ENCODE peak calls at places on chromosomes 5 and 9, in seven cellular contexts. J is H9, M is neuronal stem cell, H is IMR-90, K is mesendoderm, C is H1, B is trophoblast cell. G is an unnamed sample.

GRCh38 chr5:133980652-133981051 is 12.2 kb upstream of the C5orf15 start:
- DNase-seq in J (no peak), M (no peak), H (no peak), K (no peak), C (no peak), B (no peak), G (no peak)

GRCh38 chr5:14463629-14464028 is 118.0 kb upstream of the OTULINL start:
- DNase-seq in J (no peak), M (no peak), H (peak), K (no peak), C (no peak), B (no peak), G (peak)

GRCh38 chr5:150498971-150499370 is 9.0 kb upstream of the NDST1 start:
- DNase-seq in J (no peak), M (no peak), H (no peak), K (no peak), C (no peak), B (no peak), G (no peak)

GRCh38 chr9:124218438-124219289 is 39.1 kb upstream of the NEK6 start:
- DNase-seq in J (no peak), M (no peak), H (peak), K (no peak), C (no peak), B (peak), G (peak)

GRCh38 chr9:113570106-113570505 is 106.6 kb downstream of the RGS3 start:
- DNase-seq in J (no peak), M (no peak), H (no peak), K (no peak), C (no peak), B (no peak), G (no peak)

GRCh38 chr5:132662925-132663770 is 5.2 kb downstream of the IL13 start:
- DNase-seq in J (no peak), M (no peak), H (peak), K (peak), C (no peak), B (no peak), G (peak)

GRCh38 chr5:150138551-150139265 is 16.9 kb downstream of the PDGFRB start:
- DNase-seq in J (peak), M (peak), H (peak), K (peak), C (no peak), B (no peak), G (peak)

GRCh38 chr9:114030364-114030763 is 47.7 kb downstream of the AMBP start:
- DNase-seq in J (peak), M (no peak), H (no peak), K (no peak), C (no peak), B (no peak), G (no peak)

GRCh38 chr5:93141969-93142368 is 439.1 kb downstream of the NR2F1-AS1 start:
- DNase-seq in J (no peak), M (no peak), H (peak), K (no peak), C (no peak), B (no peak), G (peak)

GRCh38 chr9:1759009-1759408 is 256.1 kb upstream of the SMARCA2 start:
- DNase-seq in J (peak), M (no peak), H (no peak), K (peak), C (no peak), B (no peak), G (no peak)

GRCh38 chr9:131776036-131776435 is 36.2 kb upstream of the RAPGEF1 start:
- DNase-seq in J (no peak), M (no peak), H (no peak), K (no peak), C (no peak), B (no peak), G (no peak)

GRCh38 chr9:80555782-80556325 is 984.1 kb downstream of the TLE4 start:
- DNase-seq in J (no peak), M (no peak), H (peak), K (no peak), C (no peak), B (no peak), G (no peak)

GRCh38 chr9:131447600-131447999 is 53.7 kb downstream of the PRRC2B start:
- DNase-seq in J (no peak), M (no peak), H (no peak), K (no peak), C (no peak), B (no peak), G (no peak)

GRCh38 chr5:65952259-65952658 is 25.9 kb downstream of the ERBIN start:
- DNase-seq in J (no peak), M (no peak), H (no peak), K (no peak), C (no peak), B (no peak), G (no peak)

GRCh38 chr9:126702501-126703329 is 89.0 kb downstream of the LMX1B start:
- DNase-seq in J (peak), M (no peak), H (no peak), K (peak), C (no peak), B (no peak), G (peak)

GRCh38 chr9:12204512-12204911 is 488.7 kb upstream of the TYRP1 start:
- DNase-seq in J (no peak), M (no peak), H (no peak), K (no peak), C (no peak), B (no peak), G (no peak)

GRCh38 chr5:123610665-123611406 is 98.9 kb downstream of the CSNK1G3 start:
- DNase-seq in J (no peak), M (peak), H (peak), K (peak), C (no peak), B (peak), G (peak)

GRCh38 chr5:156137482-156137881 is 189.5 kb upstream of the SGCD start:
- DNase-seq in J (no peak), M (no peak), H (peak), K (no peak), C (no peak), B (peak), G (no peak)

GRCh38 chr5:91910247-91910646 is 527.1 kb upstream of the ARRDC3 start:
- DNase-seq in J (no peak), M (no peak), H (no peak), K (no peak), C (no peak), B (no peak), G (no peak)

GRCh38 chr9:88947581-88948573 is 43.4 kb upstream of the S1PR3 start:
- DNase-seq in J (no peak), M (no peak), H (peak), K (no peak), C (no peak), B (no peak), G (peak)

GRCh38 chr5:22850981-22851380 is 2.2 kb downstream of the CDH12 start:
- DNase-seq in J (no peak), M (no peak), H (no peak), K (no peak), C (no peak), B (no peak), G (peak)

GRCh38 chr5:96714951-96715451 is 52.8 kb downstream of the CAST start:
- DNase-seq in J (peak), M (peak), H (peak), K (peak), C (no peak), B (peak), G (peak)

GRCh38 chr9:106913276-106913675 is 50.3 kb downstream of the ZNF462 start:
- DNase-seq in J (no peak), M (no peak), H (no peak), K (no peak), C (no peak), B (peak), G (no peak)

GRCh38 chr5:122730037-122730436 is 44.8 kb upstream of the SNX2 start:
- DNase-seq in J (no peak), M (no peak), H (no peak), K (no peak), C (no peak), B (no peak), G (no peak)

GRCh38 chr5:67377651-67378050 is 181.1 kb upstream of the CD180 start:
- DNase-seq in J (no peak), M (peak), H (no peak), K (no peak), C (no peak), B (no peak), G (no peak)

GRCh38 chr5:65062684-65063083 is 294.0 kb downstream of the CWC27 start:
- DNase-seq in J (no peak), M (no peak), H (peak), K (peak), C (no peak), B (peak), G (peak)

GRCh38 chr5:174354571-174354970 is 309.1 kb downstream of the NSG2 start:
- DNase-seq in J (no peak), M (no peak), H (no peak), K (no peak), C (no peak), B (no peak), G (no peak)

GRCh38 chr9:119868694-119869093 is 499.5 kb upstream of the BRINP1 start:
- DNase-seq in J (no peak), M (no peak), H (no peak), K (peak), C (no peak), B (no peak), G (no peak)

GRCh38 chr9:77731930-77732329 is 83.8 kb upstream of the GNA14 start:
- DNase-seq in J (no peak), M (no peak), H (no peak), K (no peak), C (no peak), B (no peak), G (no peak)

GRCh38 chr9:77731008-77731698 is 83.0 kb upstream of the GNA14 start:
- DNase-seq in J (no peak), M (no peak), H (no peak), K (no peak), C (no peak), B (no peak), G (no peak)

GRCh38 chr9:77726289-77726688 is 78.2 kb upstream of the GNA14 start:
- DNase-seq in J (no peak), M (no peak), H (peak), K (no peak), C (no peak), B (no peak), G (no peak)

GRCh38 chr9:77726814-77727213 is 78.7 kb upstream of the GNA14 start:
- DNase-seq in J (no peak), M (no peak), H (no peak), K (no peak), C (no peak), B (no peak), G (no peak)

DNA sequence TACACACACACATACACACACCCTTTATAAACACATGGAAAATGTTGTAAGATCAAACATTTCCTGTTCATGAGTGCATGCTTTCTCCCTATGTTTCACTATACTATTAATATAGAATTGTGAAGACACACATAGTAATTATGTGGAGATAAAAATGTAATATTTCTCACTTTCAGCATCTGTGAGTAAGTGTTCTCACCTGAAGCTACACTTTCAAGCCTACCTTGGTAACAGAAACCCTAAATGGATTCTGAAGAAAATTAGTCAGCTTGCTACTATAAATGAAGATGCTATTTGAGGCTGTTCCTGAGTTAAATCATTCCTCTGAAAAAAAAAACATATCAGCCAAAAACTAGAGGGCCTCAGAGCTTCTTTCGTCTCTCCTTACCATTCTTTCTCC is 81.1 kb upstream of the GNA14 start:
- DNase-seq in J (no peak), M (no peak), H (no peak), K (no peak), C (no peak), B (no peak), G (no peak)
- H4K8ac ChIP-seq in J (no peak), M (no peak), H (no peak), K (no peak), C (no peak), B (no peak), G (no peak)

DNA sequence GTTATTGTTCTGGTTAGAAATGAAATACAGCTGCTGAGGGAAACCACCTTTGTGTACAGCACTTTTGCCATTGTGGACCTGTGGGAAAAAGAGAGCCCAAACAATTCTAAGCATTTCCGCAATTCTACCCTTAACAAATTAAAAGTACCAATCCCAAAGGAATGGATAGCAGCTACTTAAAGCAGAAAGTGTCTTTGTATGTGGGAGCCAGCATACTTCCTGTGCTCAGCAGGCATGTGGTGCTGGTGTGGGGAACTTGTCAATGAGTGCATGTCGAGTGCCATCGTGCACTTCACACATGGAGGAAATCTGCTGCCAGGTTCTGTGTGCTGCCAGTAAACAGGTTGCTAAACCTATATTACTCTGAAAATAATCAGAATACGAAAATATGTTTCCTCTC is 399.0 kb downstream of the LRRC70 start:
- DNase-seq in J (peak), M (peak), H (no peak), K (peak), C (peak), B (no peak), G (no peak)
- H3K4me2 ChIP-seq in J (peak), M (no peak), H (no peak), K (no peak), C (no peak), B (no peak), G (no peak)

GRCh38 chr5:32312194-32312681 is 501 bp downstream of the MTMR12 start:
- DNase-seq in J (peak), M (peak), H (peak), K (peak), C (no peak), B (peak), G (peak)
- H4K8ac ChIP-seq in J (no peak), M (no peak), H (no peak), K (peak), C (peak), B (peak), G (peak)

GRCh38 chr9:37936376-37936775 is 32.4 kb upstream of the SLC25A51 start:
- DNase-seq in J (no peak), M (no peak), H (no peak), K (no peak), C (no peak), B (no peak), G (no peak)
- H3K4me2 ChIP-seq in J (no peak), M (no peak), H (no peak), K (no peak), C (no peak), B (no peak), G (no peak)

DNA sequence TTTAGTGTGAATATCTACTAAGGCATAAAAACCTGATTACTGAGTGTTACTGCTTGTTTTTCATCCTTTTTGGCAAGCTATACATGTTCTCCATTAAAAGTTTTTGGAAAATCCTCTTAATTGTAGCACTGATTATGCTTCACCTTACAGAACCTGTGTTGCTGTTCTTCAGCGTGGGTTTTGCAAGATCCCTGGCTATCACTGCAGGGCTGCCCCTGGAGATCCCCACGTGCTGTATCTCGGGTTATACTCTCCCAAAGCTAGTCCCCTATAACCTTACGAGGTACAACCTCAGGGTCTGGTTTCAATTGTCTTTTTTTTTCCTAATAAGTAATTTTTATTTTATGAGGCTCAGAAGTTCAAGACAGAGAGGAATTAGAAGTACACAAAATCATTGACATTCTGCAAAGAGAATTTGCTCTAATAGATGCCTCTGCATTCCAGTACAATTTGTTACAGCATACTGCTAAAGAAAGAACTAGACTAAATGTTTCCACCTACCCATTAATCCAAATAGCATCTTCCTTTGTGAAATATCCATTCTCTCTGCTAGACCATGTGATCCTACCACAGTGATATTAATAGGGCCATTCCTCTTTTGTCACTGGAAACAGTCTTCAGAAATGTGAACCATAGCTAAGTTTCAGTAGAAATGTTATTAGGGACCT is 25.8 kb upstream of the CAMK4 start:
- DNase-seq in J (no peak), M (no peak), H (no peak), K (no peak), C (no peak), B (no peak), G (no peak)
- H4K8ac ChIP-seq in J (no peak), M (no peak), H (no peak), K (no peak), C (no peak), B (no peak), G (no peak)

GRCh38 chr9:100577776-100578448 is at the start of gene CAVIN4:
- DNase-seq in J (no peak), M (no peak), H (peak), K (no peak), C (no peak), B (no peak), G (no peak)

GRCh38 chr9:100579665-100580064 is 1.8 kb downstream of the CAVIN4 start:
- DNase-seq in J (no peak), M (no peak), H (peak), K (peak), C (no peak), B (no peak), G (no peak)

GRCh38 chr9:100581081-100581480 is 3.2 kb downstream of the CAVIN4 start:
- DNase-seq in J (no peak), M (no peak), H (no peak), K (no peak), C (no peak), B (no peak), G (no peak)

GRCh38 chr9:100580255-100580654 is 2.4 kb downstream of the CAVIN4 start:
- DNase-seq in J (no peak), M (no peak), H (no peak), K (no peak), C (no peak), B (no peak), G (no peak)

DNA sequence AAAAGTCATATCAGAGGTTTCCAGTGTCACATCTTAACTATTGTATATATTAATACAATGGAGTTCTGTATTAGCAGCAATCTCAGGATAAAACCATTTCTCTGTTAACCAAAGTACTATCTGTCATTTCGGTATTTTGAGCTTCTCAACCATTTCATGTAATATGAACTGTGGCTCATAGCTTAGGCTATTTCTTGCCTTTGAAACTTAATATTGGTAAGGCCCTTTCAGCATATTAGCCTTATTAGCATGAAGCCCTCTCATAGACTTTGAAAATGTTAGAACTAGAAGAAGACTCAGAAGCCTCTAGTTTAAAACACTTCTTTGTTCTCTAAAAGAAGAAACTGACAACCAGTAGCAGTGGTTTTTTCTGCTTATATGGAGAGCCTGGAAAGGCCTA is 731 bp downstream of the CAVIN4 start:
- DNase-seq in J (no peak), M (no peak), H (no peak), K (no peak), C (no peak), B (no peak), G (no peak)
- H3K4me2 ChIP-seq in J (no peak), M (no peak), H (no peak), K (no peak), C (no peak), B (no peak), G (no peak)

DNA sequence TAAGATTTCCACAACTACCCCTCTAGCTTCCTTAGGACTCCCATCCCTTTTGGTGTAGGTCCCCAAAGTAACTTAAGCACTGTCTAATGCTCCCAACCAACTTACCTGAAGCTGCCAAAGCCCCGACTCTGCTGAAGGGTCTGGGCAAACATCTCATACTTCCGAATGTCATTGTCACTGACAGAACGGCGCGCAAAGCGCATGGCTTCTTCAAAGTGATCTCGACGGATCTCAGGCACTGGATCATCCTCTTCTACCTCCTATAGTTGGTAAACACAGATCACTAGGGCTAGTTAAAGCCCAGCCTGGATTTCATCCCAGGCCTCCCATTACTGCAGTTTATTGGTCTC is 15.2 kb downstream of the VCP start:
- DNase-seq in J (no peak), M (no peak), H (no peak), K (no peak), C (no peak), B (no peak), G (no peak)
- H4K8ac ChIP-seq in J (no peak), M (no peak), H (no peak), K (no peak), C (no peak), B (no peak), G (no peak)

G was measured in mesenchymal stem cell.